ENCODE peak calls at places on chromosomes 1 and 21, in four cellular contexts. A is GM23248, S is MM.1S, M is neural progenitor cell. G is an unnamed sample. For H4K20me1, the result is how much of the 10 kb centered on the place peaks cover.

GRCh38 chr21:46500224-46500861 is 41.7 kb downstream of the DIP2A start:
- DNase-seq in A (peak), S (peak), M (no peak), G (peak)

GRCh38 chr1:205077158-205077933 is 6.9 kb downstream of the TMEM81 start:
- DNase-seq in A (peak), S (no peak), M (no peak), G (no peak)

GRCh38 chr21:42120056-42120903 is 49.2 kb downstream of the UMODL1 start:
- DNase-seq in A (no peak), S (peak), M (no peak), G (peak)

GRCh38 chr1:1431845-1432565 is 3.5 kb upstream of the VWA1 start:
- DNase-seq in A (no peak), S (no peak), M (peak), G (peak)

GRCh38 chr21:37675202-37675801 is 241.0 kb downstream of the KCNJ6 start:
- DNase-seq in A (peak), S (peak), M (peak), G (peak)

GRCh38 chr1:247228133-247228532 is 27.7 kb upstream of the VN1R5 start:
- DNase-seq in A (peak), S (no peak), M (no peak), G (no peak)

GRCh38 chr1:173527151-173527826 is 50.2 kb downstream of the PRDX6 start:
- DNase-seq in A (no peak), S (peak), M (no peak), G (peak)

GRCh38 chr1:18299441-18300338 is 181.0 kb upstream of the KLHDC7A start:
- DNase-seq in A (peak), S (no peak), M (peak), G (peak)

GRCh38 chr1:241998412-241998921 is 431 bp downstream of the MAP1LC3C start:
- DNase-seq in A (peak), S (no peak), M (peak), G (peak)

GRCh38 chr1:33814166-33814565 is 49.7 kb upstream of the HMGB4 start:
- DNase-seq in A (peak), S (no peak), M (no peak), G (no peak)

GRCh38 chr21:34020005-34020847 is 53.2 kb upstream of the MRPS6 start:
- DNase-seq in A (no peak), S (peak), M (no peak), G (no peak)

GRCh38 chr1:1157033-1157365 is 16.7 kb upstream of the TTLL10 start:
- DNase-seq in A (no peak), S (no peak), M (no peak), G (no peak)

GRCh38 chr1:44894591-44894990 is 51.5 kb upstream of the PTCH2 start:
- DNase-seq in A (peak), S (no peak), M (no peak), G (no peak)

GRCh38 chr1:37926061-37926924 is 20.6 kb downstream of the INPP5B start:
- DNase-seq in A (no peak), S (no peak), M (no peak), G (no peak)

GRCh38 chr1:204506969-204507316 is 9.3 kb upstream of the MDM4 start:
- DNase-seq in A (peak), S (peak), M (peak), G (peak)

GRCh38 chr1:207217778-207218511 is 103.5 kb upstream of the CD55 start:
- DNase-seq in A (no peak), S (peak), M (no peak), G (no peak)

GRCh38 chr21:28294046-28294445 is 698.6 kb downstream of the LTN1 start:
- DNase-seq in A (peak), S (no peak), M (no peak), G (no peak)

GRCh38 chr1:163614346-163614745 is 292.6 kb downstream of the NUF2 start:
- DNase-seq in A (no peak), S (no peak), M (peak), G (no peak)

GRCh38 chr1:10494754-10495474 is 20.2 kb downstream of the PEX14 start:
- DNase-seq in A (peak), S (peak), M (peak), G (peak)

GRCh38 chr1:201598396-201598795 is 59.5 kb downstream of the NAV1 start:
- DNase-seq in A (no peak), S (no peak), M (no peak), G (no peak)

GRCh38 chr1:232629250-232630046 is 485 bp downstream of the SIPA1L2 start:
- DNase-seq in A (peak), S (no peak), M (peak), G (peak)

GRCh38 chr1:208235983-208236761 is 8.0 kb downstream of the PLXNA2 start:
- DNase-seq in A (peak), S (no peak), M (no peak), G (peak)

GRCh38 chr1:201181726-201182125 is 8.9 kb upstream of the IGFN1 start:
- DNase-seq in A (no peak), S (no peak), M (no peak), G (no peak)

GRCh38 chr1:113905435-113905861 is 322 bp downstream of the DCLRE1B start:
- DNase-seq in A (peak), S (peak), M (peak), G (peak)

GRCh38 chr1:182269097-182269496 is 122.5 kb downstream of the GLUL start:
- DNase-seq in A (no peak), S (no peak), M (no peak), G (no peak)
- H3K27ac ChIP-seq in A (no peak), S (no peak), M (no peak), G (no peak)

DNA sequence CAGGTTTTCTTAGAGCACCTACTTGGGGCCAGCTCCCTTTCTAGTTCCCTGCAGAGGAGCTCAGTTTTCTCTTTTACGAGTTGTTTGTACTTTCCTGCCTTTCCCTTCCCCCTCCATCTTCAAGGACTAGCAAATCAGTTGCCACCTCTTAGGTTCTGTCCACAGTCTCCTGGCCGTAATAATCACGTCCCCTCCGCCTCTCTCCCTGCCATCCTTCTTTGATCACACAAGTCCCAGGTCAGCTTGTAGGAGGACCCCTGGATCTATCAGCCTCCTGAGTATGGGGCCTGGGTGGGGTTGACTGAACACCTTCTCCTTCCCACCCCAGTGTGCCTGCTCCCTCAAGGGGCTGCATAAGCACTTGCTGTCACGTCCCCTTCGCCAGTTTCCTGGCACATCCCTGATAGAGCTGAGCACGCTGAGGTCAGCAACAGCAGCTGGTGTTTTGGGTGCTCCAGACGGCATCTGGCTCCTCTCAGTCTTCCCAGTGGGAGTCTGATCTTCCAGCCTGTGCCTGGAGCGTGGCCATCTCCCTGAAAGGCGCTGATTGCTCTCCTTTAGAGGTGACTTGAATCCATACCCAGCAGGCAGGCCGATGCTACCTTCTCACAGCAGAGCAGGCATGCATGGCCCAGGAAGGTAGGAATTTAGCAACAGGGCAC is 216.1 kb upstream of the TMEM51 start:
- DNase-seq in A (no peak), S (no peak), M (no peak), G (no peak)
- H4K20me1 ChIP-seq in A (under half), S (under half), M (under half), G (under half)

GRCh38 chr1:172382406-172382805 is 38.1 kb upstream of the C1orf105 start:
- DNase-seq in A (no peak), S (no peak), M (no peak), G (no peak)

GRCh38 chr1:172382949-172383348 is 37.5 kb upstream of the C1orf105 start:
- DNase-seq in A (no peak), S (no peak), M (no peak), G (no peak)

GRCh38 chr1:172378109-172378755 is 42.3 kb upstream of the C1orf105 start:
- DNase-seq in A (no peak), S (no peak), M (no peak), G (no peak)

GRCh38 chr1:172381981-172382380 is 38.5 kb upstream of the C1orf105 start:
- DNase-seq in A (no peak), S (no peak), M (no peak), G (peak)

DNA sequence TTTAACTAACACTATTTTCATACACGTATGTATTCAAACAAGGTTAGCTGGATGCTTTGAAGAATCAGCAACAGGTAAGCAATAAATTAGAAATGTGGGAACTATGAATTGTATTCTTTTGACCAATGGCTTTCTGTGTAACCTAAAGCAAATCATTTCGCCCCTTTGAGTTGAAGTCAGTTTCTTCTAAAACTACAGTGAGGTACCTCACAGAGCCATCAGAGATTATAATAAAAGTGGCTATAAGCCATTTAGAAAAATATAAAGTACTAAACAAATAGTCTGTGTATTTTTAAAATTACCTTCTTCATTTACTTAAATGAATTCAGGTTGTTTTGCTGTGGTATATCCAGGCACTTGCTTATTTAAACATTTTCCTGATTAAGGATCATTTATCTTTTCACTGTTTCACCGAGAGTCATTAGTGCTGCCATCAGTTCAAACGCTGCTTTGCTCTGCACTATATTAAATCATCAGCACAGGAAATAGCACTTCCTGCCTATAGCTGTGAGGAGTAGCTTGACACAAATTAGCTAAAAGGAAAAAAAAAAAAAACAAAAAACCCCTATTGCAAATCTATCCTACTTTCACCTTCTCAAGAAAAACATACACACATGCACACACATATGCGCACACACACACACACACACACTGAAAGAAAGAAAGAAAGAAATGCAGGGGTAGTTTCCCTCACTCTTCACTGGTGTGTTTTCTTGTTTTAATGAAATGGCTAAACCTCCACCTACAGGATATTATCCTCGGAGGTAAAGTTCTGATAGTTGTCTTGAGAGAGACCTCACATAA is 39.8 kb upstream of the C1orf105 start:
- DNase-seq in A (no peak), S (peak), M (no peak), G (no peak)
- H3K4me3 ChIP-seq in A (no peak), S (no peak), M (no peak), G (no peak)

GRCh38 chr1:85330711-85331290 is 54.4 kb upstream of the BCL10 start:
- DNase-seq in A (peak), S (no peak), M (no peak), G (no peak)
- H3K27ac ChIP-seq in A (peak), S (no peak), M (no peak), G (peak)

GRCh38 chr1:89669445-89669844 is 36.5 kb downstream of the LRRC8C start:
- DNase-seq in A (no peak), S (peak), M (no peak), G (no peak)

GRCh38 chr1:89670711-89671110 is 37.8 kb downstream of the LRRC8C start:
- DNase-seq in A (no peak), S (peak), M (no peak), G (no peak)

GRCh38 chr1:89672489-89673183 is 39.7 kb downstream of the LRRC8C start:
- DNase-seq in A (peak), S (no peak), M (no peak), G (no peak)

GRCh38 chr1:89671775-89672488 is 39.0 kb downstream of the LRRC8C start:
- DNase-seq in A (peak), S (no peak), M (no peak), G (no peak)

GRCh38 chr1:89670168-89670567 is 37.2 kb downstream of the LRRC8C start:
- DNase-seq in A (peak), S (peak), M (no peak), G (no peak)
- H4K20me1 ChIP-seq in A (under half), S (under half), M (under half), G (under half)

GRCh38 chr1:112359961-112360767 is 35.9 kb upstream of the CTTNBP2NL start:
- DNase-seq in A (peak), S (no peak), M (peak), G (peak)

GRCh38 chr1:112358798-112359408 is 37.1 kb upstream of the CTTNBP2NL start:
- DNase-seq in A (peak), S (peak), M (peak), G (peak)

GRCh38 chr1:112358061-112358770 is 37.8 kb upstream of the CTTNBP2NL start:
- DNase-seq in A (peak), S (no peak), M (no peak), G (no peak)

DNA sequence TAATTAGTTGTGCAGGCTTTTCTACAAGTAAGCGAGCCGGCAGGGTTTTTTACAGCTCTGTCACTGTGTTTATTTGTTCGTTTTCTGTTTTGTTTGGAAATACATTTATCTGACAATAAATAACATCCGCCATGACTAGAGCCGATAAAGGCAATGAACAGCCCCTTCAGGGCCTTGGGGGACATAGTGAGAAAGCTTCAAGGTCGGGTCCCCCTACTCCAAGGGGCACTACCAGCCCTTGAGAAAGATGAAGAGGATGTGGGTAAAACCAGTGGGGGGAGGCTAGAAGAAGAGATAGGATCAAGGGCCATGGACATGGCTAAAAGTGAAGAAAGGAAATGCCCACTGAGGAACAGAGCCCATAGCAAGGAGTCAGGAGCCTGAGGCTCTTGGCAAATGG is 38.5 kb upstream of the CTTNBP2NL start:
- DNase-seq in A (no peak), S (no peak), M (no peak), G (no peak)
- H3K4me3 ChIP-seq in A (no peak), S (no peak), M (no peak), G (no peak)

GRCh38 chr21:26144026-26144425 is 26.5 kb downstream of the APP start:
- DNase-seq in A (no peak), S (no peak), M (no peak), G (no peak)
- H3K27ac ChIP-seq in A (no peak), S (no peak), M (no peak), G (no peak)

G was measured in hepatocyte.